ENCODE peak calls at places on chromosomes 4 and X, in four cellular contexts. M, Z, K and S are unnamed samples.

GRCh38 chrX:3176439-3176820 is 135.2 kb downstream of the ARSF start:
- DNase-seq in M (no peak), Z (no peak), K (no peak), S (no peak)

GRCh38 chr4:88761861-88762523 is 64.4 kb upstream of the NAP1L5 start:
- DNase-seq in M (no peak), Z (no peak), K (no peak), S (no peak)

GRCh38 chrX:17654116-17654515 is 83.2 kb upstream of the SCML1 start:
- DNase-seq in M (no peak), Z (no peak), K (no peak), S (no peak)

GRCh38 chr4:15025693-15026092 is 23.4 kb downstream of the CPEB2 start:
- DNase-seq in M (no peak), Z (no peak), K (no peak), S (no peak)

GRCh38 chrX:1386338-1387127 is 5.4 kb downstream of the SLC25A6 start:
- DNase-seq in M (peak), Z (no peak), K (peak), S (peak)

GRCh38 chrX:41412261-41413167 is 34.6 kb upstream of the NYX start:
- DNase-seq in M (no peak), Z (no peak), K (peak), S (no peak)

GRCh38 chr4:144861471-144861870 is 215.5 kb downstream of the HHIP start:
- DNase-seq in M (no peak), Z (no peak), K (no peak), S (no peak)

GRCh38 chr4:15735531-15735930 is 32.7 kb downstream of the BST1 start:
- DNase-seq in M (no peak), Z (no peak), K (no peak), S (no peak)

GRCh38 chr4:184448828-184449227 is 25.5 kb downstream of the IRF2 start:
- DNase-seq in M (no peak), Z (peak), K (peak), S (no peak)

GRCh38 chrX:39150210-39150609 is 349.0 kb downstream of the MID1IP1 start:
- DNase-seq in M (no peak), Z (no peak), K (no peak), S (no peak)

GRCh38 chr4:119207051-119207450 is 5.5 kb upstream of the USP53 start:
- DNase-seq in M (no peak), Z (no peak), K (no peak), S (no peak)

GRCh38 chrX:71393919-71394318 is 27.8 kb downstream of the TAF1 start:
- DNase-seq in M (no peak), Z (no peak), K (no peak), S (no peak)

GRCh38 chr4:111228396-111228795 is 605.5 kb upstream of the PITX2 start:
- DNase-seq in M (no peak), Z (no peak), K (no peak), S (no peak)

GRCh38 chrX:154486052-154486395 is 391 bp downstream of the UBL4A start:
- DNase-seq in M (no peak), Z (peak), K (no peak), S (peak)

GRCh38 chrX:110794601-110795000 is 1.0 kb downstream of the CHRDL1 start:
- DNase-seq in M (no peak), Z (no peak), K (no peak), S (no peak)

GRCh38 chr4:182823576-182823975 is 93.6 kb downstream of the DCTD start:
- DNase-seq in M (no peak), Z (no peak), K (no peak), S (no peak)

GRCh38 chr4:151012836-151013235 is 2.2 kb downstream of the LRBA start:
- DNase-seq in M (peak), Z (no peak), K (no peak), S (no peak)

GRCh38 chr4:149029056-149029651 is 586.9 kb upstream of the NR3C2 start:
- DNase-seq in M (no peak), Z (peak), K (no peak), S (no peak)

GRCh38 chr4:149031399-149031798 is 589.2 kb upstream of the NR3C2 start:
- DNase-seq in M (no peak), Z (peak), K (no peak), S (no peak)
- TF ChIP-seq CTCF in M (peak), Z (peak), K (peak), S (peak)

DNA sequence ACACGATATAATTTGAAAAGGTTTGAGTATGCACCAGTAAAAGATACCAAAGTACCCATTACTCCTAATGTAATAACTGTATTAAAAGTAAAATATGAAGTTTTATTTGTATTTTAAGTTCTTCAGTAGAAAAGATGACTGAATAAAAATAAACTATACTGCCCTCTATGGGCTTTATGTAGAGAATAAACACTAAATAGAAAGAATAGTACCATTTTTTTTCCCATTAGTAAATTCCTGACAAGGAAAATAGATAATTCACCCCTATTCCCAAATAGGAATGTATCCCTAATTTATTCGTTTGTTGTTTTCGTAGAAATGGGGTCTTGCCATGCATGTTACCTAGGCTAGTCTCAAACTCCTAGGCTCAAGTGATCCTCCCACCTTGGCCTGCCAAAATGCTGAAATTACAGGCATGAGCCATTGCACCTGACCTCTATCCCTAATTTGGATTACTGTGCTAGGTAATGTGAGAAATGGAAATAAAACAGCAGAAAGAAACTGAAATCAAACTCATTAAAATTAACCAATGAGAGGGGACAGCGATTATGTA is 73.6 kb upstream of the COX18 start:
- DNase-seq in M (no peak), Z (no peak), K (no peak), S (no peak)
- TF ChIP-seq CTCF in M (no peak), Z (no peak), K (no peak), S (peak)

GRCh38 chr4:139768913-139769312 is 103.3 kb downstream of the MGST2 start:
- DNase-seq in M (no peak), Z (peak), K (no peak), S (no peak)
- TF ChIP-seq CTCF in M (no peak), Z (no peak), K (peak), S (peak)

DNA sequence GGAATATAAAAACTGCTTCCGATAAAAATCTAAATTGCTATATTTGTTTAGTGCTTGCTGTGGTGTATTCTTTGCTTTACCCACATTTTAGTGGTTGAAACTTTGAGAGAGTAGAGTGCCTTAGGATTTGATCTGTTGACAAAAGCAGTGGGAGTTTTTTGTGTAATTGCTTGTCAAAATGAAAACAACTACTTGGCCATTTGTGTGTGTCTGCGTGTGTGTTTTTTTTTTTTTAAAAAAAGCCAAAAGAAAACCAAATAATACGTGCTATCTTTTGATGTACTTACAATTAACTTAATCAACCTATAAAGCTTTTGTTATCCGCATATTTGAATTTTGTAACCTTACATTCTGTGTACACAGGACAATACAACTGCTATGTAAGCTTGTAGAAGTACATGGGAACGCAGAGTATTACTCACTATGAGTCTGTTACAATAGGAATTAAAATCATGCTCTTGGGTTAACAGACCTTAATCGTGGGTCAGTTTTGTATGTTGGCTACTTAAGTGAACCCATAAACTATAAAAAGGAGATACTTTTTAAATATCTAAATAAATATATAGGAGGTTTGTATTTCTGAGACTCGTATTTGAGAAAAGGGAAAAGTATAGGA is 353.5 kb downstream of the ARHGAP24 start:
- DNase-seq in M (no peak), Z (no peak), K (no peak), S (no peak)
- TF ChIP-seq CTCF in M (no peak), Z (no peak), K (no peak), S (no peak)

GRCh38 chr4:99430106-99430505 is 5.0 kb downstream of the ADH7 start:
- DNase-seq in M (no peak), Z (no peak), K (no peak), S (no peak)
- TF ChIP-seq CTCF in M (no peak), Z (no peak), K (no peak), S (no peak)

DNA sequence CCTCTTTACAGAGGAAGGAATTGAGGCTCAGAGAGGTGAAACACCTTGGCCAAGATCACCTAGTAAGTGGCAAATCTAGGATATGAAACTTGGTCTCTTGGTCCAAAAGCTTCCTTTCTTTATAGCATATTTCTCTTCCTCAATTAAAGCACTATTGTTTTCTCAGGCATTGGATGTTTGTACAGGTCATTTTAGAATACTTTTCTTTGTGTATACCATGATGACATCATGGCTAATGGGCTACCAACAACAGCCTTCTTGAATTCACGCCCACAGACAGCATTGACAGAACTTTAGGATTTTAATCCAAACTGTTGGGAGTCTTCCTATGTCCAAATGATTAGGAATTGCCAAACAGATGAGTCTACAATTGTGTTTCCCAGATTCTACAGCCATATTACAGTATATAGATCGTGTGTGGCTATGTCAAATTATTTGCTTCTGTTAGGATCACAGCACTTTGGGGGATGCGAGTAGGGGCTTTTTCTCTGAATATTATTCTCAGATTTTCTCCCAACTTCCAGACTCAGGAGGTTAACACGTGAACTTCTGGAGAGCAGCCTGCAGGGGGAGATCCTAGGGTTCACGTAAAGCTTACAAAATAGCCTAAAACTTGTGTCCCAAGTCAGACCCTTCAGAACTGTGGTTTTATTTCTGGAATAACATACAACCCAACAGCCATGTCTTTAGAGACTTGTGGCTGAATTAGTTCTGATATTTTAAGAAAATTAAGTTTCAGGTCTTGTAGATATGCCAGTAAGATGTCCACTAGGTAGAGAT is 191.8 kb downstream of the SHROOM3 start:
- DNase-seq in M (no peak), Z (peak), K (no peak), S (no peak)
- TF ChIP-seq CTCF in M (no peak), Z (peak), K (no peak), S (peak)

GRCh38 chr4:156437666-156438065 is 484.0 kb upstream of the CTSO start:
- DNase-seq in M (no peak), Z (no peak), K (no peak), S (no peak)
- TF ChIP-seq CTCF in M (no peak), Z (no peak), K (no peak), S (no peak)

GRCh38 chr4:171785392-171785791 is 27.8 kb upstream of the GALNTL6 start:
- DNase-seq in M (no peak), Z (no peak), K (no peak), S (no peak)
- TF ChIP-seq CTCF in M (no peak), Z (no peak), K (no peak), S (peak)

GRCh38 chr4:94746746-94747145 is 11.0 kb upstream of the BMPR1B start:
- DNase-seq in M (no peak), Z (no peak), K (no peak), S (no peak)
- TF ChIP-seq CTCF in M (no peak), Z (no peak), K (no peak), S (peak)